ENCODE peak calls at places on chromosomes 2 and 18, in seven cellular contexts. One of them, this sample, is unnamed.
A peak's percentile ranks its signal among the peaks of the same experiment; 100 is the strongest.

GRCh38 chr2:28750316-28751101 is 1.1 kb upstream of the PPP1CB start:
- DNase-seq in hypothalamus: no peak
- DNase-seq in NCI-H1417: peak; percentile 25
- DNase-seq in frontal cortex: no peak
- DNase-seq in stromal cell of bone marrow: peak; percentile 57
- DNase-seq in stimulated activated CD4-positive, alpha-beta T cell treated with anti-CD3 and anti-CD28 coated beads, TNF-alpha, amount 100 ng/mL, for 1 hour: no peak
- DNase-seq in AML-193: peak; percentile 4
- DNase-seq in this sample: peak; percentile 22

GRCh38 chr18:63974991-63975390 is 5.1 kb downstream of the SERPINB8 start:
- DNase-seq in hypothalamus: no peak
- DNase-seq in NCI-H1417: no peak
- DNase-seq in frontal cortex: no peak
- DNase-seq in stromal cell of bone marrow: no peak
- DNase-seq in stimulated activated CD4-positive, alpha-beta T cell treated with anti-CD3 and anti-CD28 coated beads, TNF-alpha, amount 100 ng/mL, for 1 hour: no peak
- DNase-seq in AML-193: peak; percentile 61
- DNase-seq in this sample: peak; percentile 10

GRCh38 chr2:160141419-160141818 is 58.7 kb downstream of the ITGB6 start:
- DNase-seq in hypothalamus: no peak
- DNase-seq in NCI-H1417: no peak
- DNase-seq in frontal cortex: no peak
- DNase-seq in stromal cell of bone marrow: no peak
- DNase-seq in stimulated activated CD4-positive, alpha-beta T cell treated with anti-CD3 and anti-CD28 coated beads, TNF-alpha, amount 100 ng/mL, for 1 hour: no peak
- DNase-seq in AML-193: no peak
- DNase-seq in this sample: no peak

GRCh38 chr2:109264595-109265328 is 135.8 kb downstream of the SH3RF3 start:
- DNase-seq in hypothalamus: no peak
- DNase-seq in NCI-H1417: no peak
- DNase-seq in frontal cortex: no peak
- DNase-seq in stromal cell of bone marrow: peak; percentile 77
- DNase-seq in stimulated activated CD4-positive, alpha-beta T cell treated with anti-CD3 and anti-CD28 coated beads, TNF-alpha, amount 100 ng/mL, for 1 hour: no peak
- DNase-seq in AML-193: no peak
- DNase-seq in this sample: no peak

GRCh38 chr18:63285332-63285731 is 34.2 kb downstream of the BCL2 start:
- DNase-seq in hypothalamus: no peak
- DNase-seq in NCI-H1417: no peak
- DNase-seq in frontal cortex: no peak
- DNase-seq in stromal cell of bone marrow: no peak
- DNase-seq in stimulated activated CD4-positive, alpha-beta T cell treated with anti-CD3 and anti-CD28 coated beads, TNF-alpha, amount 100 ng/mL, for 1 hour: no peak
- DNase-seq in AML-193: no peak
- DNase-seq in this sample: no peak

GRCh38 chr2:184906709-184907108 is 308.4 kb downstream of the ZNF804A start:
- DNase-seq in hypothalamus: no peak
- DNase-seq in NCI-H1417: no peak
- DNase-seq in frontal cortex: no peak
- DNase-seq in stromal cell of bone marrow: no peak
- DNase-seq in stimulated activated CD4-positive, alpha-beta T cell treated with anti-CD3 and anti-CD28 coated beads, TNF-alpha, amount 100 ng/mL, for 1 hour: no peak
- DNase-seq in AML-193: no peak
- DNase-seq in this sample: no peak

GRCh38 chr2:210302326-210302725 is 12.6 kb downstream of the MYL1 start:
- DNase-seq in hypothalamus: no peak
- DNase-seq in NCI-H1417: no peak
- DNase-seq in frontal cortex: no peak
- DNase-seq in stromal cell of bone marrow: peak; percentile 1
- DNase-seq in stimulated activated CD4-positive, alpha-beta T cell treated with anti-CD3 and anti-CD28 coated beads, TNF-alpha, amount 100 ng/mL, for 1 hour: no peak
- DNase-seq in AML-193: no peak
- DNase-seq in this sample: no peak

GRCh38 chr2:74618410-74619083 is 29.6 kb downstream of the M1AP start:
- DNase-seq in hypothalamus: no peak
- DNase-seq in NCI-H1417: no peak
- DNase-seq in frontal cortex: no peak
- DNase-seq in stromal cell of bone marrow: no peak
- DNase-seq in stimulated activated CD4-positive, alpha-beta T cell treated with anti-CD3 and anti-CD28 coated beads, TNF-alpha, amount 100 ng/mL, for 1 hour: no peak
- DNase-seq in AML-193: no peak
- DNase-seq in this sample: no peak

GRCh38 chr2:119108186-119108585 is 50.4 kb downstream of the C1QL2 start:
- DNase-seq in hypothalamus: no peak
- DNase-seq in NCI-H1417: no peak
- DNase-seq in frontal cortex: no peak
- DNase-seq in stromal cell of bone marrow: no peak
- DNase-seq in stimulated activated CD4-positive, alpha-beta T cell treated with anti-CD3 and anti-CD28 coated beads, TNF-alpha, amount 100 ng/mL, for 1 hour: no peak
- DNase-seq in AML-193: no peak
- DNase-seq in this sample: no peak

GRCh38 chr18:30094556-30094955 is 948.0 kb downstream of the DSC3 start:
- DNase-seq in hypothalamus: no peak
- DNase-seq in NCI-H1417: no peak
- DNase-seq in frontal cortex: no peak
- DNase-seq in stromal cell of bone marrow: no peak
- DNase-seq in stimulated activated CD4-positive, alpha-beta T cell treated with anti-CD3 and anti-CD28 coated beads, TNF-alpha, amount 100 ng/mL, for 1 hour: no peak
- DNase-seq in AML-193: no peak
- DNase-seq in this sample: no peak

GRCh38 chr2:203840816-203841215 is 26.8 kb upstream of the CTLA4 start:
- DNase-seq in hypothalamus: no peak
- DNase-seq in NCI-H1417: no peak
- DNase-seq in frontal cortex: no peak
- DNase-seq in stromal cell of bone marrow: no peak
- DNase-seq in stimulated activated CD4-positive, alpha-beta T cell treated with anti-CD3 and anti-CD28 coated beads, TNF-alpha, amount 100 ng/mL, for 1 hour: no peak
- DNase-seq in AML-193: no peak
- DNase-seq in this sample: no peak

GRCh38 chr2:634670-635395 is 42.4 kb downstream of the TMEM18 start:
- DNase-seq in hypothalamus: no peak
- DNase-seq in NCI-H1417: no peak
- DNase-seq in frontal cortex: no peak
- DNase-seq in stromal cell of bone marrow: no peak
- DNase-seq in stimulated activated CD4-positive, alpha-beta T cell treated with anti-CD3 and anti-CD28 coated beads, TNF-alpha, amount 100 ng/mL, for 1 hour: no peak
- DNase-seq in AML-193: no peak
- DNase-seq in this sample: no peak

GRCh38 chr2:45652090-45653050 is 895 bp downstream of the PRKCE start:
- DNase-seq in hypothalamus: no peak
- DNase-seq in NCI-H1417: peak; percentile 24
- DNase-seq in frontal cortex: peak; percentile 25
- DNase-seq in stromal cell of bone marrow: no peak
- DNase-seq in stimulated activated CD4-positive, alpha-beta T cell treated with anti-CD3 and anti-CD28 coated beads, TNF-alpha, amount 100 ng/mL, for 1 hour: no peak
- DNase-seq in AML-193: peak; percentile 16
- DNase-seq in this sample: no peak

GRCh38 chr2:16302969-16303592 is 362.6 kb downstream of the CYRIA start:
- DNase-seq in hypothalamus: no peak
- DNase-seq in NCI-H1417: no peak
- DNase-seq in frontal cortex: no peak
- DNase-seq in stromal cell of bone marrow: no peak
- DNase-seq in stimulated activated CD4-positive, alpha-beta T cell treated with anti-CD3 and anti-CD28 coated beads, TNF-alpha, amount 100 ng/mL, for 1 hour: no peak
- DNase-seq in AML-193: no peak
- DNase-seq in this sample: no peak

GRCh38 chr2:195709901-195710300 is 52.9 kb downstream of the SLC39A10 start:
- DNase-seq in hypothalamus: no peak
- DNase-seq in NCI-H1417: no peak
- DNase-seq in frontal cortex: no peak
- DNase-seq in stromal cell of bone marrow: no peak
- DNase-seq in stimulated activated CD4-positive, alpha-beta T cell treated with anti-CD3 and anti-CD28 coated beads, TNF-alpha, amount 100 ng/mL, for 1 hour: no peak
- DNase-seq in AML-193: no peak
- DNase-seq in this sample: no peak

GRCh38 chr2:85589982-85590791 is 5.4 kb upstream of the RNF181 start:
- DNase-seq in hypothalamus: no peak
- DNase-seq in NCI-H1417: no peak
- DNase-seq in frontal cortex: peak; percentile 37
- DNase-seq in stromal cell of bone marrow: peak; percentile 89
- DNase-seq in stimulated activated CD4-positive, alpha-beta T cell treated with anti-CD3 and anti-CD28 coated beads, TNF-alpha, amount 100 ng/mL, for 1 hour: no peak
- DNase-seq in AML-193: no peak
- DNase-seq in this sample: no peak

GRCh38 chr2:101754613-101755012 is 57.1 kb downstream of the MAP4K4 start:
- DNase-seq in hypothalamus: no peak
- DNase-seq in NCI-H1417: no peak
- DNase-seq in frontal cortex: no peak
- DNase-seq in stromal cell of bone marrow: no peak
- DNase-seq in stimulated activated CD4-positive, alpha-beta T cell treated with anti-CD3 and anti-CD28 coated beads, TNF-alpha, amount 100 ng/mL, for 1 hour: no peak
- DNase-seq in AML-193: no peak
- DNase-seq in this sample: no peak

GRCh38 chr2:157786663-157787363 is 89.3 kb downstream of the ACVR1 start:
- DNase-seq in hypothalamus: no peak
- DNase-seq in NCI-H1417: no peak
- DNase-seq in frontal cortex: no peak
- DNase-seq in stromal cell of bone marrow: no peak
- DNase-seq in stimulated activated CD4-positive, alpha-beta T cell treated with anti-CD3 and anti-CD28 coated beads, TNF-alpha, amount 100 ng/mL, for 1 hour: no peak
- DNase-seq in AML-193: no peak
- DNase-seq in this sample: no peak

This sample was measured in NCI-H1105 treated with DMSO at 0.1 percent for 48 hours.